ENCODE peak calls at places on chromosomes 4 and X, in seven cellular contexts. One of them, this sample, is unnamed.

GRCh38 chrX:136880003-136880451 is 498 bp downstream of the RBMX start:
- DNase-seq in fibroblast of lung: no peak
- DNase-seq in brain microvascular endothelial cell: no peak
- DNase-seq in Panc1: no peak
- DNase-seq in dorsolateral prefrontal cortex: peak; percentile 10
- DNase-seq in CD8-positive, alpha-beta memory T cell: peak; percentile 12
- DNase-seq in GM12864: no peak
- DNase-seq in this sample: no peak

GRCh38 chr4:73257995-73258667 is 467 bp downstream of the ANKRD17 start:
- DNase-seq in fibroblast of lung: peak; percentile 52
- DNase-seq in brain microvascular endothelial cell: peak; percentile 2
- DNase-seq in Panc1: no peak
- DNase-seq in dorsolateral prefrontal cortex: no peak
- DNase-seq in CD8-positive, alpha-beta memory T cell: no peak
- DNase-seq in GM12864: no peak
- DNase-seq in this sample: no peak

GRCh38 chr4:158350161-158350560 is 139.9 kb downstream of the TMEM144 start:
- DNase-seq in fibroblast of lung: no peak
- DNase-seq in brain microvascular endothelial cell: no peak
- DNase-seq in Panc1: no peak
- DNase-seq in dorsolateral prefrontal cortex: no peak
- DNase-seq in CD8-positive, alpha-beta memory T cell: no peak
- DNase-seq in GM12864: no peak
- DNase-seq in this sample: no peak

GRCh38 chr4:102328045-102328444 is 17.2 kb downstream of the SLC39A8 start:
- DNase-seq in fibroblast of lung: peak; percentile 84
- DNase-seq in brain microvascular endothelial cell: no peak
- DNase-seq in Panc1: no peak
- DNase-seq in dorsolateral prefrontal cortex: no peak
- DNase-seq in CD8-positive, alpha-beta memory T cell: no peak
- DNase-seq in GM12864: no peak
- DNase-seq in this sample: no peak

GRCh38 chr4:74311696-74312313 is 3.5 kb downstream of the EPGN start:
- DNase-seq in fibroblast of lung: peak; percentile 51
- DNase-seq in brain microvascular endothelial cell: peak; percentile 59
- DNase-seq in Panc1: peak; percentile 27
- DNase-seq in dorsolateral prefrontal cortex: no peak
- DNase-seq in CD8-positive, alpha-beta memory T cell: no peak
- DNase-seq in GM12864: peak; percentile 42
- DNase-seq in this sample: no peak

GRCh38 chr4:2744576-2745270 is 11.4 kb downstream of the TNIP2 start:
- DNase-seq in fibroblast of lung: no peak
- DNase-seq in brain microvascular endothelial cell: no peak
- DNase-seq in Panc1: no peak
- DNase-seq in dorsolateral prefrontal cortex: no peak
- DNase-seq in CD8-positive, alpha-beta memory T cell: no peak
- DNase-seq in GM12864: no peak
- DNase-seq in this sample: no peak

GRCh38 chr4:6763330-6763851 is 19.1 kb upstream of the KIAA0232 start:
- DNase-seq in fibroblast of lung: no peak
- DNase-seq in brain microvascular endothelial cell: no peak
- DNase-seq in Panc1: no peak
- DNase-seq in dorsolateral prefrontal cortex: no peak
- DNase-seq in CD8-positive, alpha-beta memory T cell: no peak
- DNase-seq in GM12864: no peak
- DNase-seq in this sample: peak; percentile 98

GRCh38 chrX:2374086-2374485 is 126.7 kb downstream of the DHRSX start:
- DNase-seq in fibroblast of lung: peak; percentile 40
- DNase-seq in brain microvascular endothelial cell: no peak
- DNase-seq in Panc1: no peak
- DNase-seq in dorsolateral prefrontal cortex: no peak
- DNase-seq in CD8-positive, alpha-beta memory T cell: no peak
- DNase-seq in GM12864: no peak
- DNase-seq in this sample: no peak

GRCh38 chr4:133493776-133494175 is 344.7 kb downstream of the PCDH10 start:
- DNase-seq in fibroblast of lung: peak; percentile 72
- DNase-seq in brain microvascular endothelial cell: no peak
- DNase-seq in Panc1: no peak
- DNase-seq in dorsolateral prefrontal cortex: no peak
- DNase-seq in CD8-positive, alpha-beta memory T cell: no peak
- DNase-seq in GM12864: no peak
- DNase-seq in this sample: no peak

GRCh38 chrX:17635231-17635630 is 102.1 kb upstream of the SCML1 start:
- DNase-seq in fibroblast of lung: peak; percentile 58
- DNase-seq in brain microvascular endothelial cell: peak; percentile 27
- DNase-seq in Panc1: no peak
- DNase-seq in dorsolateral prefrontal cortex: no peak
- DNase-seq in CD8-positive, alpha-beta memory T cell: no peak
- DNase-seq in GM12864: no peak
- DNase-seq in this sample: no peak

GRCh38 chr4:56764775-56765174 is 56.7 kb downstream of the SPINK2 start:
- DNase-seq in fibroblast of lung: peak; percentile 77
- DNase-seq in brain microvascular endothelial cell: no peak
- DNase-seq in Panc1: no peak
- DNase-seq in dorsolateral prefrontal cortex: no peak
- DNase-seq in CD8-positive, alpha-beta memory T cell: no peak
- DNase-seq in GM12864: no peak
- DNase-seq in this sample: no peak

GRCh38 chr4:145066063-145066501 is 31.9 kb downstream of the ANAPC10 start:
- DNase-seq in fibroblast of lung: no peak
- DNase-seq in brain microvascular endothelial cell: no peak
- DNase-seq in Panc1: no peak
- DNase-seq in dorsolateral prefrontal cortex: no peak
- DNase-seq in CD8-positive, alpha-beta memory T cell: no peak
- DNase-seq in GM12864: no peak
- DNase-seq in this sample: no peak

GRCh38 chrX:10507181-10507580 is 113.2 kb downstream of the MID1 start:
- DNase-seq in fibroblast of lung: peak; percentile 80
- DNase-seq in brain microvascular endothelial cell: no peak
- DNase-seq in Panc1: no peak
- DNase-seq in dorsolateral prefrontal cortex: no peak
- DNase-seq in CD8-positive, alpha-beta memory T cell: no peak
- DNase-seq in GM12864: no peak
- DNase-seq in this sample: no peak

GRCh38 chrX:119762718-119763117 is 4.3 kb downstream of the SOWAHD start:
- DNase-seq in fibroblast of lung: peak; percentile 50
- DNase-seq in brain microvascular endothelial cell: no peak
- DNase-seq in Panc1: no peak
- DNase-seq in dorsolateral prefrontal cortex: no peak
- DNase-seq in CD8-positive, alpha-beta memory T cell: no peak
- DNase-seq in GM12864: no peak
- DNase-seq in this sample: no peak

GRCh38 chr4:19051751-19052296 is 1030.3 kb upstream of the LCORL start:
- DNase-seq in fibroblast of lung: no peak
- DNase-seq in brain microvascular endothelial cell: no peak
- DNase-seq in Panc1: no peak
- DNase-seq in dorsolateral prefrontal cortex: no peak
- DNase-seq in CD8-positive, alpha-beta memory T cell: no peak
- DNase-seq in GM12864: no peak
- DNase-seq in this sample: no peak

GRCh38 chr4:82968972-82969371 is 41.7 kb downstream of the LIN54 start:
- DNase-seq in fibroblast of lung: no peak
- DNase-seq in brain microvascular endothelial cell: no peak
- DNase-seq in Panc1: no peak
- DNase-seq in dorsolateral prefrontal cortex: no peak
- DNase-seq in CD8-positive, alpha-beta memory T cell: no peak
- DNase-seq in GM12864: no peak
- DNase-seq in this sample: no peak
- H3K4me3 ChIP-seq in fibroblast of lung: no peak overlapping the region
- H3K4me3 ChIP-seq in brain microvascular endothelial cell: no peak overlapping the region
- H3K4me3 ChIP-seq in Panc1: no peak overlapping the region
- H3K4me3 ChIP-seq in dorsolateral prefrontal cortex: no peak overlapping the region
- H3K4me3 ChIP-seq in CD8-positive, alpha-beta memory T cell: no peak overlapping the region
- H3K4me3 ChIP-seq in GM12864: no peak overlapping the region
- H3K4me3 ChIP-seq in this sample: no peak overlapping the region

GRCh38 chr4:76072760-76073159 is 1.7 kb upstream of the ART3 start:
- DNase-seq in fibroblast of lung: no peak
- DNase-seq in brain microvascular endothelial cell: no peak
- DNase-seq in Panc1: no peak
- DNase-seq in dorsolateral prefrontal cortex: no peak
- DNase-seq in CD8-positive, alpha-beta memory T cell: no peak
- DNase-seq in GM12864: no peak
- DNase-seq in this sample: no peak

GRCh38 chr4:76078033-76078613 is 3.6 kb downstream of the ART3 start:
- DNase-seq in fibroblast of lung: no peak
- DNase-seq in brain microvascular endothelial cell: no peak
- DNase-seq in Panc1: no peak
- DNase-seq in dorsolateral prefrontal cortex: no peak
- DNase-seq in CD8-positive, alpha-beta memory T cell: no peak
- DNase-seq in GM12864: no peak
- DNase-seq in this sample: no peak

GRCh38 chr4:76074995-76075600 is 589 bp downstream of the ART3 start:
- DNase-seq in fibroblast of lung: no peak
- DNase-seq in brain microvascular endothelial cell: no peak
- DNase-seq in Panc1: no peak
- DNase-seq in dorsolateral prefrontal cortex: no peak
- DNase-seq in CD8-positive, alpha-beta memory T cell: no peak
- DNase-seq in GM12864: no peak
- DNase-seq in this sample: no peak

DNA sequence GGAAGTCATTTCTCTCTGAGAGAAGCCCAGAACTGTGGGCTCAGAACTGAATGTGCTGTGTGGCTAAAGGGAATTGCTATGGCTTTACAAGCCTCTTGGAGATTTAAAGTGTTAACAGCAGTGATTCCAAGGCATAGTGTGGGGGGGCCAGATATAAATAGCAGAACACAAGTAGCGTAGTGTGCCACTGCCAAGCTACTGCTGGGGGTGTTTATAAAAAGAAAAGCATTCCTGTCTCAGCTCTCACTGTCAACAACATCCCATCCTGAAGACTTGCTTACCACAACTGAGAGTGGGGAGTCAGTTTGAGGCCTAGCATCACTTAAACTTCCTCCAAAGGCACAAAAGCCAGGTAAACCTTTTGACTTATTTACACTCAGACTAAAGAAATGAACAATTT is at the start of gene ART3:
- DNase-seq in fibroblast of lung: no peak
- DNase-seq in brain microvascular endothelial cell: no peak
- DNase-seq in Panc1: no peak
- DNase-seq in dorsolateral prefrontal cortex: peak; percentile 12
- DNase-seq in CD8-positive, alpha-beta memory T cell: no peak
- DNase-seq in GM12864: no peak
- DNase-seq in this sample: no peak
- H3K4me3 ChIP-seq in fibroblast of lung: no peak within 1 kb of the TSS
- H3K4me3 ChIP-seq in brain microvascular endothelial cell: no peak within 1 kb of the TSS
- H3K4me3 ChIP-seq in Panc1: no peak within 1 kb of the TSS
- H3K4me3 ChIP-seq in dorsolateral prefrontal cortex: peak within 1 kb of the TSS; percentile 15
- H3K4me3 ChIP-seq in CD8-positive, alpha-beta memory T cell: no peak within 1 kb of the TSS
- H3K4me3 ChIP-seq in GM12864: no peak within 1 kb of the TSS
- H3K4me3 ChIP-seq in this sample: no peak within 1 kb of the TSS

GRCh38 chrX:51332188-51332942 is at the start of gene NUDT10:
- DNase-seq in fibroblast of lung: peak; percentile 58
- DNase-seq in brain microvascular endothelial cell: peak; percentile 14
- DNase-seq in Panc1: no peak
- DNase-seq in dorsolateral prefrontal cortex: peak; percentile 34
- DNase-seq in CD8-positive, alpha-beta memory T cell: no peak
- DNase-seq in GM12864: no peak
- DNase-seq in this sample: no peak
- H3K4me3 ChIP-seq in fibroblast of lung: peak within 1 kb of the TSS; percentile 29
- H3K4me3 ChIP-seq in brain microvascular endothelial cell: peak within 1 kb of the TSS; percentile 47
- H3K4me3 ChIP-seq in Panc1: peak within 1 kb of the TSS; percentile 26
- H3K4me3 ChIP-seq in dorsolateral prefrontal cortex: peak within 1 kb of the TSS; percentile 55
- H3K4me3 ChIP-seq in CD8-positive, alpha-beta memory T cell: no peak within 1 kb of the TSS
- H3K4me3 ChIP-seq in GM12864: no peak within 1 kb of the TSS
- H3K4me3 ChIP-seq in this sample: peak within 1 kb of the TSS; percentile 28

DNA sequence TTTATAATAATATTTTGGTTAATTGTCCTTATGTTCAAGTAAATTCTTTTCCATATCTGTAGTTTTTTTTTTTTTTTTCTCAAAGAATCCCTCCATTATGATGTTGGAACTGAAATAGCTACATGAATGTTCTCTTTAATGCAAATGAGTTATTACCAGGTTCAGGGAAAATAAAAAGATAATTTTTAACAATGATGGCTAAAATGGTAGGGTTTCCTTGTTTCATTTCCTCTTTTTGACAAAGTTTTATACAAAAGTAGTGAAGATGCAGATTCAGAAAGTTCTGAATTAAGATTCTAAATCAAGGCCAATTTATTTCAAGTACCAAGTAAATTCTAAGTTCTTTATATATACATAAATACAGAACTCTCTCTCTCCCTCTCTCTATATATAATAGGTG is 779.0 kb upstream of the INTU start:
- DNase-seq in fibroblast of lung: no peak
- DNase-seq in brain microvascular endothelial cell: no peak
- DNase-seq in Panc1: no peak
- DNase-seq in dorsolateral prefrontal cortex: no peak
- DNase-seq in CD8-positive, alpha-beta memory T cell: no peak
- DNase-seq in GM12864: no peak
- DNase-seq in this sample: no peak
- H3K4me3 ChIP-seq in fibroblast of lung: no peak overlapping the region
- H3K4me3 ChIP-seq in brain microvascular endothelial cell: no peak overlapping the region
- H3K4me3 ChIP-seq in Panc1: no peak overlapping the region
- H3K4me3 ChIP-seq in dorsolateral prefrontal cortex: no peak overlapping the region
- H3K4me3 ChIP-seq in CD8-positive, alpha-beta memory T cell: no peak overlapping the region
- H3K4me3 ChIP-seq in GM12864: no peak overlapping the region
- H3K4me3 ChIP-seq in this sample: no peak overlapping the region

DNA sequence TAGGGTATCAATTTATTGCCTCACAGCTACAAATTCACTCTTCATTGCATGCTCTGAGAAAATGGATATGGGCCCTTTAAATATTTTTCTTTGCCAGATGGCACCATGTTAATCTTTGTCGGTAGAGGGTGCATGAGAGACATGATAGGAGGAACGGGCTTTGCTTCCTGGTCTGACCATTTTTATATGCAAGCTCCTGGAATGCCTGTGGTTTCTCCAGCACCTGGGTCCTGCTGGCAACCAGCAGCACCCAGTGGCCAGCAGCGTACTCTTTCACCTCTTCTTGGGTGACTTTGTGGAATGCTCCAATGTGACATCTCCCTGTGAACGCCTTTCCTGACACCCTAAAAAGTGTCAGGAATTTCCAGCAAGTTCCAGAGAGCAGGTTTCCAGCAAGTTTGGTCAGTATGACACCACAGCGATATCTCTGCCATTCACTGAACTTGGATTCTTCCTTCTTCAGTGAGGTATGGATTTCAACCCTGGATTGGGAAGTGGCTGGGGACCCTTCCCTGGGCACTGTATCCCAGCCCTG is 140.3 kb upstream of the PGRMC2 start:
- DNase-seq in fibroblast of lung: peak; percentile 89
- DNase-seq in brain microvascular endothelial cell: peak; percentile 55
- DNase-seq in Panc1: peak; percentile 10
- DNase-seq in dorsolateral prefrontal cortex: no peak
- DNase-seq in CD8-positive, alpha-beta memory T cell: no peak
- DNase-seq in GM12864: no peak
- DNase-seq in this sample: peak; percentile 67
- H3K4me3 ChIP-seq in fibroblast of lung: no peak overlapping the region
- H3K4me3 ChIP-seq in brain microvascular endothelial cell: no peak overlapping the region
- H3K4me3 ChIP-seq in Panc1: no peak overlapping the region
- H3K4me3 ChIP-seq in dorsolateral prefrontal cortex: no peak overlapping the region
- H3K4me3 ChIP-seq in CD8-positive, alpha-beta memory T cell: no peak overlapping the region
- H3K4me3 ChIP-seq in GM12864: no peak overlapping the region
- H3K4me3 ChIP-seq in this sample: peak overlapping the region; percentile 58